ENCODE peak calls at places on chromosomes 1 and 21, in seven cellular contexts. A is breast epithelium, T is fibroblast of lung, E is neural progenitor cell, S is pancreas, I is tibial artery, B is right lobe of liver. M is an unnamed sample.

GRCh38 chr1:234958066-234958701 is 170.5 kb downstream of the TOMM20 start:
- DNase-seq in B (peak; percentile 78), I (no peak), E (no peak), T (no peak), S (no peak), A (no peak), M (no peak)

GRCh38 chr1:225603538-225604354 is 49.2 kb downstream of the ENAH start:
- DNase-seq in E (no peak), B (no peak), A (no peak), S (no peak), T (peak; percentile 78), I (no peak), M (no peak)

GRCh38 chr1:32367912-32368635 is 5.7 kb downstream of the TSSK3 start:
- DNase-seq in E (no peak), B (no peak), I (no peak), T (no peak), S (no peak), A (no peak), M (no peak)

GRCh38 chr1:167794043-167794442 is 72.3 kb downstream of the MPZL1 start:
- DNase-seq in A (no peak), E (no peak), S (no peak), B (no peak), T (no peak), I (no peak), M (no peak)

GRCh38 chr1:245997471-245998258 is 509.4 kb downstream of the SMYD3 start:
- DNase-seq in T (peak; percentile 37), E (no peak), I (no peak), A (peak; percentile 66), B (no peak), S (peak; percentile 42), M (no peak)

GRCh38 chr1:216596298-216596947 is 126.8 kb downstream of the ESRRG start:
- DNase-seq in T (peak; percentile 73), E (peak; percentile 31), S (no peak), B (no peak), I (no peak), A (no peak), M (no peak)

GRCh38 chr1:51768971-51769601 is 109.4 kb downstream of the NRDC start:
- DNase-seq in S (no peak), T (peak; percentile 85), I (no peak), A (no peak), B (no peak), E (peak; percentile 68), M (peak; percentile 33)

GRCh38 chr1:72262735-72263134 is 19.6 kb downstream of the NEGR1 start:
- DNase-seq in A (no peak), T (no peak), I (no peak), S (no peak), B (no peak), E (no peak), M (no peak)

GRCh38 chr1:234409328-234409727 is 36.1 kb downstream of the COA6 start:
- DNase-seq in T (peak; percentile 21), B (no peak), I (no peak), S (no peak), A (no peak), E (no peak), M (peak; percentile 27)

GRCh38 chr1:35857830-35858229 is 25.2 kb upstream of the AGO1 start:
- DNase-seq in E (peak; percentile 12), I (no peak), T (peak; percentile 44), B (no peak), A (no peak), S (no peak), M (no peak)

GRCh38 chr1:55051621-55052020 is 12.3 kb downstream of the PCSK9 start:
- DNase-seq in E (no peak), A (no peak), B (no peak), T (no peak), S (no peak), I (no peak), M (no peak)

GRCh38 chr1:235018161-235018560 is 110.5 kb downstream of the TOMM20 start:
- DNase-seq in E (no peak), A (peak; percentile 94), S (no peak), I (no peak), T (peak; percentile 94), B (no peak), M (no peak)

GRCh38 chr21:21397464-21397863 is 399.3 kb downstream of the NCAM2 start:
- DNase-seq in B (no peak), I (no peak), A (no peak), T (no peak), E (no peak), S (no peak), M (no peak)

GRCh38 chr1:72051538-72051937 is 230.8 kb downstream of the NEGR1 start:
- DNase-seq in S (no peak), A (no peak), B (no peak), I (no peak), T (no peak), E (no peak), M (no peak)

GRCh38 chr1:221440658-221441057 is 301.2 kb downstream of the DUSP10 start:
- DNase-seq in B (no peak), T (peak; percentile 62), E (peak; percentile 2), I (peak; percentile 22), S (no peak), A (no peak), M (no peak)

GRCh38 chr1:225911207-225912130 is 12.6 kb downstream of the PYCR2 start:
- DNase-seq in B (peak; percentile 78), I (peak; percentile 50), S (peak; percentile 81), E (peak; percentile 84), T (peak; percentile 41), A (no peak), M (peak; percentile 52)

GRCh38 chr1:29209173-29209572 is 21.6 kb downstream of the MECR start:
- DNase-seq in A (no peak), I (no peak), S (no peak), E (no peak), T (peak; percentile 32), B (no peak), M (no peak)

GRCh38 chr1:10424034-10424433 is 6.2 kb upstream of the CENPS start:
- DNase-seq in S (no peak), A (no peak), T (peak; percentile 66), E (no peak), I (no peak), B (peak; percentile 74), M (no peak)

GRCh38 chr1:49651136-49651535 is 372.6 kb downstream of the AGBL4 start:
- DNase-seq in B (no peak), S (no peak), A (no peak), E (no peak), I (no peak), T (no peak), M (no peak)
- TF ChIP-seq CTCF in B (no peak), S (no peak), A (no peak), E (no peak), I (no peak), T (no peak), M (peak; percentile 4)

GRCh38 chr1:207669469-207670111 is 24.7 kb downstream of the CR1L start:
- DNase-seq in I (no peak), A (no peak), E (no peak), S (no peak), B (no peak), T (no peak), M (no peak)
- H3K27me3 ChIP-seq in I (no peaks in the 10 kb centered on the region), A (no peaks in the 10 kb centered on the region), E (no peaks in the 10 kb centered on the region), S (no peaks in the 10 kb centered on the region), B (no peaks in the 10 kb centered on the region), T (peaks cover 17% of the 10 kb centered on the region), M (peaks cover 8% of the 10 kb centered on the region)

GRCh38 chr1:201754353-201754752 is 74.6 kb upstream of the IPO9 start:
- DNase-seq in B (no peak), S (no peak), E (no peak), A (no peak), I (no peak), T (no peak), M (no peak)

GRCh38 chr1:201753492-201753891 is 75.5 kb upstream of the IPO9 start:
- DNase-seq in S (no peak), I (no peak), T (no peak), B (no peak), E (no peak), A (no peak), M (no peak)

GRCh38 chr1:201751872-201752271 is 77.1 kb upstream of the IPO9 start:
- DNase-seq in S (no peak), B (no peak), E (peak; percentile 93), T (peak; percentile 67), A (no peak), I (no peak), M (no peak)

GRCh38 chr1:201750934-201751333 is 78.0 kb upstream of the IPO9 start:
- DNase-seq in S (no peak), A (no peak), I (no peak), E (no peak), B (no peak), T (peak; percentile 59), M (no peak)

GRCh38 chr1:201752333-201752732 is 76.6 kb upstream of the IPO9 start:
- DNase-seq in I (no peak), S (no peak), E (no peak), A (no peak), T (no peak), B (no peak), M (no peak)
- H3K4me1 ChIP-seq in I (peaks cover 100% of the 10 kb centered on the region), S (no peaks in the 10 kb centered on the region), E (peaks cover 92% of the 10 kb centered on the region), A (no peaks in the 10 kb centered on the region), T (peaks cover 63% of the 10 kb centered on the region), B (no peaks in the 10 kb centered on the region), M (no peaks in the 10 kb centered on the region)

GRCh38 chr21:35561076-35561475 is 499.2 kb downstream of the SETD4 start:
- DNase-seq in A (no peak), I (no peak), T (no peak), B (no peak), S (no peak), E (no peak), M (no peak)

GRCh38 chr21:35556536-35556935 is 503.8 kb downstream of the SETD4 start:
- DNase-seq in S (no peak), A (no peak), I (no peak), B (no peak), E (no peak), T (no peak), M (no peak)

GRCh38 chr21:35559881-35560280 is 500.4 kb downstream of the SETD4 start:
- DNase-seq in T (peak; percentile 74), E (no peak), B (no peak), A (no peak), I (no peak), S (no peak), M (no peak)

GRCh38 chr21:35562876-35563275 is 497.4 kb downstream of the SETD4 start:
- DNase-seq in A (no peak), S (no peak), I (no peak), B (no peak), E (no peak), T (peak; percentile 78), M (no peak)

DNA sequence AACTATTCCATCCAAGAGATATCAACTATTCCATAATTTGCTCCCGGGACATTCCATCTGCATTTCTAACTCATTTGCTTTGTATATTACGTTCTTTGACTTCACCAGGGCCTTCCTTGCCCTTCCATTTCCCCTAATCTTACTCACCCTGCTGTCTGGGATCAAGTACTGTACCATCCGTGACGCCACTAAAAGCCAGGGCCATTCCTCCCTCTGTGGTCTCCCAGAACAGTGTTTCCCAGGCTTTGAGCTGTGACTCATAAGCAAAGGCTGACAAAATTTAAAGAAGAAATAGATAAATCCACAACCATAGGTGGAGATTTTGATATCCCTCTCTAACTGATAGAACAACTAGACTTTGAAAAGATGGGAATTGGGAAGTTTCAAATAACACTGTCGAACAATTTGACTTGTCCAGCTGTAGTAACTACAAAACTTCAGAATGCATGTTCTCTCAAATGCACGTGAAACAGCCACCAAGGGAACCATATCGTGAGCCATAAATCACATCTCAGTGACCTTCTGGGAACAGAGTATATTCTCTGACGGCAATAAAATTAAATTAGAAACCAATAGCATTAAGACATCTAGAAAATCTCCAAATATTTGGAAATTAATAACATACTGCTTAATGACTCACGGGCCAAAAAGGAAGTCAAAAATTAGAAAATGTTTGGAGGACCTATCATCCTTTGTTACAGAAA is 501.0 kb downstream of the SETD4 start:
- DNase-seq in S (no peak), T (peak; percentile 96), E (no peak), B (no peak), A (no peak), I (no peak), M (no peak)
- TF ChIP-seq CTCF in S (no peak), T (peak; percentile 17), E (no peak), B (no peak), A (no peak), I (no peak), M (no peak)